ENCODE peak calls at places on chromosome 18, in seven cellular contexts. R is adrenal gland, N is psoas muscle, T is epithelial cell of esophagus, D is left ventricle myocardium inferior, S is colonic mucosa, K is choroid plexus epithelial cell. V is an unnamed sample.

GRCh38 chr18:66582151-66582550 is 21.7 kb downstream of the CDH19 start:
- DNase-seq in R (no peak), N (no peak), T (no peak), D (no peak), S (no peak), K (no peak), V (no peak)

GRCh38 chr18:5285326-5285725 is 10.2 kb downstream of the ZBTB14 start:
- DNase-seq in R (no peak), N (no peak), T (no peak), D (no peak), S (no peak), K (no peak), V (no peak)

GRCh38 chr18:13397504-13398163 is 179.1 kb downstream of the LDLRAD4 start:
- DNase-seq in R (no peak), N (no peak), T (no peak), D (no peak), S (no peak), K (no peak), V (no peak)

GRCh38 chr18:48915621-48916425 is 34.9 kb downstream of the SMAD7 start:
- DNase-seq in R (no peak), N (no peak), T (no peak), D (no peak), S (no peak), K (no peak), V (no peak)

GRCh38 chr18:77479047-77479446 is 229.4 kb downstream of the GALR1 start:
- DNase-seq in R (no peak), N (no peak), T (no peak), D (no peak), S (no peak), K (no peak), V (no peak)

GRCh38 chr18:32048507-32049091 is 30.0 kb downstream of the RNF125 start:
- DNase-seq in R (peak; percentile 27), N (peak; percentile 53), T (peak; percentile 34), D (peak; percentile 27), S (peak; percentile 71), K (peak; percentile 93), V (peak; percentile 33)

GRCh38 chr18:58960946-58961722 is 96.5 kb downstream of the ZNF532 start:
- DNase-seq in R (no peak), N (peak; percentile 66), T (no peak), D (no peak), S (no peak), K (no peak), V (no peak)

GRCh38 chr18:43578636-43579203 is 301.4 kb upstream of the SYT4 start:
- DNase-seq in R (no peak), N (no peak), T (no peak), D (no peak), S (no peak), K (peak; percentile 17), V (no peak)

GRCh38 chr18:41347057-41347456 is 608.0 kb upstream of the PIK3C3 start:
- DNase-seq in R (no peak), N (no peak), T (no peak), D (no peak), S (no peak), K (peak; percentile 80), V (no peak)

GRCh38 chr18:23688528-23688927 is 725 bp upstream of the LAMA3 start:
- DNase-seq in R (no peak), N (no peak), T (no peak), D (no peak), S (no peak), K (no peak), V (no peak)

GRCh38 chr18:73124165-73124564 is 256.4 kb upstream of the NETO1 start:
- DNase-seq in R (no peak), N (no peak), T (no peak), D (no peak), S (no peak), K (peak; percentile 6), V (no peak)

GRCh38 chr18:58847383-58848071 is 17.1 kb upstream of the ZNF532 start:
- DNase-seq in R (peak; percentile 34), N (peak; percentile 54), T (peak; percentile 52), D (peak; percentile 36), S (no peak), K (peak; percentile 30), V (no peak)

GRCh38 chr18:10526211-10526949 is 553 bp downstream of the NAPG start:
- DNase-seq in R (peak; percentile 69), N (peak; percentile 81), T (peak; percentile 54), D (peak; percentile 65), S (peak; percentile 73), K (peak; percentile 54), V (peak; percentile 78)

GRCh38 chr18:61870151-61870550 is 22.7 kb downstream of the RNF152 start:
- DNase-seq in R (no peak), N (no peak), T (no peak), D (no peak), S (no peak), K (peak; percentile 91), V (no peak)

GRCh38 chr18:36354989-36355388 is 57.5 kb downstream of the FHOD3 start:
- DNase-seq in R (peak; percentile 64), N (no peak), T (peak; percentile 58), D (no peak), S (no peak), K (no peak), V (no peak)

GRCh38 chr18:41466436-41467160 is 488.4 kb upstream of the PIK3C3 start:
- DNase-seq in R (no peak), N (no peak), T (peak; percentile 7), D (no peak), S (no peak), K (no peak), V (no peak)

GRCh38 chr18:50099725-50100414 is 95.1 kb downstream of the MYO5B start:
- DNase-seq in R (no peak), N (no peak), T (peak; percentile 95), D (no peak), S (no peak), K (peak; percentile 25), V (peak; percentile 70)

GRCh38 chr18:74290831-74291770 is 662 bp downstream of the CYB5A start:
- DNase-seq in R (no peak), N (no peak), T (peak; percentile 85), D (peak; percentile 22), S (peak; percentile 60), K (no peak), V (peak; percentile 7)

GRCh38 chr18:58303363-58303762 is 259.3 kb downstream of the NEDD4L start:
- DNase-seq in R (no peak), N (no peak), T (no peak), D (no peak), S (no peak), K (peak; percentile 33), V (peak; percentile 64)

GRCh38 chr18:74896390-74896991 is 298.8 kb downstream of the ZNF407 start:
- DNase-seq in R (peak; percentile 32), N (no peak), T (peak; percentile 74), D (no peak), S (peak; percentile 42), K (peak; percentile 41), V (peak; percentile 64)

GRCh38 chr18:32469190-32469611 is 1.5 kb downstream of the GAREM1 start:
- DNase-seq in R (peak; percentile 80), N (peak; percentile 62), T (peak; percentile 54), D (peak; percentile 24), S (peak; percentile 47), K (peak; percentile 36), V (no peak)

GRCh38 chr18:26134110-26134509 is 441 bp downstream of the PSMA8 start:
- DNase-seq in R (no peak), N (no peak), T (no peak), D (no peak), S (no peak), K (no peak), V (no peak)

DNA sequence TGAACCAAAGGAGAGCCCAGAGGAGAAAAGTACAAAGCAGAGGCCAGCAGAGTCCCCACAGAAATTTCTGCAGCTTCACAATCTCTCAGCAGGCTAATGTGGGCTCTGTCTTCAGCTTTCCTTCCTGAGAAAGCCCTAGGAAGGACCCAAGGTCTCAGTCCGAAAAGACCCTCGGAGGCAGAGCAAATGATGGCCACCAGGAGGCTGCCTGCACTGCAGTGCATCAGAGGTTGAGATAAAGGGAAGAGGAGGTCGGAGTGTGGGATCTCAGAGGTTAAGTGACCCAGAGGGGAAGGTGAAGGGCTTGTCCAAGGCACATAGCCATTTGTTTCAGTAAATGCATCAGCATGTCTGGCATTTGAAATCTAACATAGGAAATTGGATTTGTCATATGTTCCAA is 299.1 kb upstream of the SLC14A2 start:
- DNase-seq in R (no peak), N (no peak), T (no peak), D (no peak), S (no peak), K (no peak), V (no peak)
- TF ChIP-seq CTCF in R (no peak), N (no peak), T (no peak), D (no peak), S (no peak), K (no peak), V (no peak)

GRCh38 chr18:9120796-9121195 is 15.8 kb upstream of the ANKRD12 start:
- DNase-seq in R (no peak), N (no peak), T (no peak), D (no peak), S (no peak), K (no peak), V (peak; percentile 59)

GRCh38 chr18:9113468-9114149 is 11.1 kb downstream of the NDUFV2 start:
- DNase-seq in R (no peak), N (no peak), T (no peak), D (no peak), S (no peak), K (no peak), V (no peak)

GRCh38 chr18:9117980-9118841 is 15.7 kb downstream of the NDUFV2 start:
- DNase-seq in R (no peak), N (no peak), T (peak; percentile 70), D (no peak), S (no peak), K (no peak), V (peak; percentile 69)

DNA sequence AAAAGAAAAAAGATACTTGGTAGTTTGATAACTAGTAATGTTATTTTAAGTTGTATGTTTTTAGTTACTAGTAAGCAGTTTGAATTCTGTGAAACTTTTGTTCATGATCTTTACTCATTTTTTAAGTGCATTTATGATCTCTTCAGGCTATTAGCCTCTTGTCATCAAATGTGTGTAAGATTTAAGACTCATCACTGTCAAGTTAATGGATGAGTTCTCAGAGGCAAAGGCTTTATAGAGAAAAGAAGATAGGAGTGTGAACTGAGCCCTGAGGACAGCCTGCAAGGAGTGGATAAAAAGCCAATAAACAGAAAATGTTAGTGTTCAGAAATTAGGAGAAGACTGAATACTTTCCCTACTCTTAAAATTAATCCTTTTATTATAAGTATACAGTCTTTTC is 13.5 kb downstream of the NDUFV2 start:
- DNase-seq in R (no peak), N (no peak), T (no peak), D (no peak), S (no peak), K (no peak), V (no peak)
- H3K4me3 ChIP-seq in R (no peak overlapping the region), N (no peak overlapping the region), T (no peak overlapping the region), D (no peak overlapping the region), S (no peak overlapping the region), K (no peak overlapping the region), V (peak overlapping the region; percentile 51)

GRCh38 chr18:76169733-76170132 is 325.3 kb downstream of the ZNF516 start:
- DNase-seq in R (no peak), N (no peak), T (no peak), D (no peak), S (no peak), K (no peak), V (no peak)
- TF ChIP-seq CTCF in R (no peak), N (no peak), T (no peak), D (no peak), S (no peak), K (no peak), V (no peak)

DNA sequence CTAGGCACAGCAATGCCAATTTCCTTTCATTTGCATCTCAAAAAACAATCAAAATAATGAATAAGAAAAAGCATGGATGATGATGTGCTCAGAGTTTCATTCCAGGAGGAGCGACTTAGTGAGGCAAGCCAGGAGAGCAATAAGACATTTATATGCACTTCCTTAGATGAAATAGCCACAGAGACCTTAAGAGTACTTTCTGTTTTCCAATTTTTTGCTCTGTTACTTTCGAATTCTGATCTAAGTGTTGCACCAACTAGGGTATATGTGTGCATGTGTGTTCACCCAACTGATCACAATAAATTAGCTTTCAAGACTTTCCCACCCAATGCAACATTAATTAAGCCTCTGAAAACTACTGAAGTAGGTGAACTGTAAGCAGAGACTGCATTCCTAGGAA is 709 bp downstream of the RAB27B start:
- DNase-seq in R (no peak), N (no peak), T (no peak), D (no peak), S (no peak), K (peak; percentile 64), V (no peak)
- H3K4me3 ChIP-seq in R (no peak overlapping the region), N (peak overlapping the region; percentile 51), T (peak overlapping the region; percentile 85), D (peak overlapping the region; percentile 62), S (peak overlapping the region; percentile 52), K (peak overlapping the region; percentile 79), V (no peak overlapping the region)